ENCODE peak calls at places on chromosome 13, in four cellular contexts. One of them, this sample, is unnamed.

GRCh38 chr13:52125547-52125946 is 3.3 kb downstream of the NEK5 start:
- DNase-seq in neuronal stem cell: no peak
- DNase-seq in IMR-90: no peak
- DNase-seq in mesenchymal stem cell: no peak
- DNase-seq in this sample: no peak

GRCh38 chr13:37540228-37540627 is 58.3 kb downstream of the POSTN start:
- DNase-seq in IMR-90: peak
- DNase-seq in neuronal stem cell: no peak
- DNase-seq in mesenchymal stem cell: peak
- DNase-seq in this sample: no peak

GRCh38 chr13:44128522-44128921 is 245.1 kb upstream of the SERP2 start:
- DNase-seq in neuronal stem cell: no peak
- DNase-seq in IMR-90: peak
- DNase-seq in mesenchymal stem cell: no peak
- DNase-seq in this sample: no peak

GRCh38 chr13:28601581-28601980 is 57.3 kb upstream of the POMP start:
- DNase-seq in neuronal stem cell: no peak
- DNase-seq in IMR-90: no peak
- DNase-seq in mesenchymal stem cell: no peak
- DNase-seq in this sample: no peak

GRCh38 chr13:102658678-102659077 is 36.2 kb downstream of the METTL21C start:
- DNase-seq in IMR-90: no peak
- DNase-seq in mesenchymal stem cell: no peak
- DNase-seq in neuronal stem cell: no peak
- DNase-seq in this sample: no peak

GRCh38 chr13:25037057-25037813 is 58.7 kb upstream of the PABPC3 start:
- DNase-seq in mesenchymal stem cell: peak
- DNase-seq in neuronal stem cell: peak
- DNase-seq in IMR-90: peak
- DNase-seq in this sample: peak

GRCh38 chr13:106814389-106814903 is 246.5 kb upstream of the ARGLU1 start:
- DNase-seq in IMR-90: no peak
- DNase-seq in mesenchymal stem cell: no peak
- DNase-seq in neuronal stem cell: no peak
- DNase-seq in this sample: no peak

GRCh38 chr13:98581971-98582702 is 5.2 kb upstream of the STK24 start:
- DNase-seq in IMR-90: peak
- DNase-seq in mesenchymal stem cell: peak
- DNase-seq in neuronal stem cell: no peak
- DNase-seq in this sample: no peak

GRCh38 chr13:40624338-40624737 is 42.1 kb downstream of the FOXO1 start:
- DNase-seq in neuronal stem cell: no peak
- DNase-seq in mesenchymal stem cell: no peak
- DNase-seq in IMR-90: no peak
- DNase-seq in this sample: no peak

GRCh38 chr13:29524641-29525040 is 70.8 kb downstream of the SLC7A1 start:
- DNase-seq in mesenchymal stem cell: no peak
- DNase-seq in IMR-90: no peak
- DNase-seq in neuronal stem cell: no peak
- DNase-seq in this sample: no peak

GRCh38 chr13:23922005-23922932 is 25.0 kb upstream of the C1QTNF9B start:
- DNase-seq in neuronal stem cell: no peak
- DNase-seq in mesenchymal stem cell: no peak
- DNase-seq in IMR-90: peak
- DNase-seq in this sample: no peak

GRCh38 chr13:35475131-35475959 is 1.1 kb downstream of the MAB21L1 start:
- DNase-seq in mesenchymal stem cell: peak
- DNase-seq in neuronal stem cell: peak
- DNase-seq in IMR-90: peak
- DNase-seq in this sample: peak

GRCh38 chr13:34913040-34913439 is 29.0 kb upstream of the NBEA start:
- DNase-seq in mesenchymal stem cell: no peak
- DNase-seq in neuronal stem cell: peak
- DNase-seq in IMR-90: no peak
- DNase-seq in this sample: no peak

GRCh38 chr13:110538632-110539031 is 22.9 kb downstream of the RAB20 start:
- DNase-seq in mesenchymal stem cell: no peak
- DNase-seq in IMR-90: no peak
- DNase-seq in neuronal stem cell: no peak
- DNase-seq in this sample: no peak

GRCh38 chr13:113210834-113211233 is 1.4 kb downstream of the CUL4A start:
- DNase-seq in IMR-90: no peak
- DNase-seq in mesenchymal stem cell: no peak
- DNase-seq in neuronal stem cell: no peak
- DNase-seq in this sample: no peak

GRCh38 chr13:113208424-113209335 is at the start of gene PCID2:
- DNase-seq in neuronal stem cell: peak
- DNase-seq in IMR-90: peak
- DNase-seq in mesenchymal stem cell: peak
- DNase-seq in this sample: peak

GRCh38 chr13:113207890-113208423 is 512 bp downstream of the PCID2 start:
- DNase-seq in neuronal stem cell: peak
- DNase-seq in mesenchymal stem cell: peak
- DNase-seq in IMR-90: peak
- DNase-seq in this sample: peak

GRCh38 chr13:113209880-113210421 is 538 bp downstream of the CUL4A start:
- DNase-seq in mesenchymal stem cell: peak
- DNase-seq in neuronal stem cell: peak
- DNase-seq in IMR-90: peak
- DNase-seq in this sample: peak

GRCh38 chr13:113209336-113209879 is at the start of gene CUL4A:
- DNase-seq in mesenchymal stem cell: peak
- DNase-seq in neuronal stem cell: peak
- DNase-seq in IMR-90: peak
- DNase-seq in this sample: peak
- H2BK5ac ChIP-seq in mesenchymal stem cell: peak
- H2BK5ac ChIP-seq in neuronal stem cell: peak
- H2BK5ac ChIP-seq in IMR-90: peak
- H2BK5ac ChIP-seq in this sample: peak

GRCh38 chr13:50133277-50133953 is 118.2 kb downstream of the KCNRG start:
- DNase-seq in neuronal stem cell: peak
- DNase-seq in mesenchymal stem cell: no peak
- DNase-seq in IMR-90: no peak
- DNase-seq in this sample: no peak
- H3K4me2 ChIP-seq in neuronal stem cell: peak
- H3K4me2 ChIP-seq in mesenchymal stem cell: no peak
- H3K4me2 ChIP-seq in IMR-90: no peak
- H3K4me2 ChIP-seq in this sample: peak

DNA sequence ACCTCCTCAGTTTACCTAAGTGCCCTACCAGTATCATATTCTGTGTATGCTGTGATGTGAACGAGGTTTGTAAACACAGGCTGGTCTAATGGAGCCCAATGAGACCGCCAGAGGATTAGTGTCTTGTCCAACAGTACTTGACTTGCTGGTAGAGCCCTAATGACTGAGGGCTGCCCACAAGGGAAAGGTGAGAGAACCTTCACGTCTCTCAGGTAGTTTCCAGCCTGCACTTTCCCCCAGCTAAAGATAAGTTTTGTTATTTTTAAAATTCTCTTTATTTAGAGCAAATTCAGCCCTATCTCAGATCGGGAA is 498 bp upstream of the RBM26 start:
- DNase-seq in neuronal stem cell: no peak
- DNase-seq in IMR-90: no peak
- DNase-seq in mesenchymal stem cell: no peak
- DNase-seq in this sample: no peak
- H2BK5ac ChIP-seq in neuronal stem cell: peak
- H2BK5ac ChIP-seq in IMR-90: peak
- H2BK5ac ChIP-seq in mesenchymal stem cell: no peak
- H2BK5ac ChIP-seq in this sample: peak

DNA sequence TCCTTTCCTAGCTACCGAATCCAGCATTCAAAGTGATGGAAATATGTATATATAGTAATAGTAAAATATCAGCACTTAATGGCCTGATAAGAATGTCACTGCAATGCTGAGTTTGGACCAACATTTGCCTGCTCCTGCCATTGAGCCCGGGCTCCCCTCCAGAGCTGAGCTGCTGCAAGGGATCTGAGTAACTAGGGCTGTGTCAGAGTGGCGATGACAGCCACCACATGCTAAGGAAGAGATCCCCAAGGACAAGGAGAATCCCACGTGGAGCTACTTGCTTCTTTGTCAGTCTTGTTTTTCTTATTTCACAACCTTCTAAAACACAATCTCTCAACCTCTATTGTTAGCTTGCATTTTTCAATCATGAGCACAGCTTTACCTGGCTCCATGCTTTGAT is 19.5 kb upstream of the ALOX5AP start:
- DNase-seq in mesenchymal stem cell: no peak
- DNase-seq in neuronal stem cell: no peak
- DNase-seq in IMR-90: no peak
- DNase-seq in this sample: no peak
- H3K4me2 ChIP-seq in mesenchymal stem cell: no peak
- H3K4me2 ChIP-seq in neuronal stem cell: no peak
- H3K4me2 ChIP-seq in IMR-90: no peak
- H3K4me2 ChIP-seq in this sample: no peak

DNA sequence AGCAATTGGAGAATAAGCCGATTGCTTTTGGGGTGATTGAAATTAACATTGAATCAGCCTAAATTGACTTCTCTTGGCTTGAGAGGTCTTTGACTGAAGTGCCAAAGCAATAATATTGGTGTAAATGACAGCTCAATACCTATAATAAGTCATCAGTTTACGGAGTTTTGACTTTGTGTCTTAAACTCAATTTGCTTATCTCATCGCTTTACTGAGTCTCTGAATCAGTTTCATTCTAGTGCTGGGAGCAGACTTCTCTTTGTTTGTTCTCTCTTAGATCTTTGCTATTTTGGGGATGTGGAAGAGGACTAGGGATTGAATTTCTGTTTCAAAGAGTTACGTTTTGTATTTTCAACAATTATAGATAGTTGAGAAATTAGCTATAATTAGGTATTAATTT is 7.1 kb downstream of the RFC3 start:
- DNase-seq in neuronal stem cell: no peak
- DNase-seq in mesenchymal stem cell: no peak
- DNase-seq in IMR-90: no peak
- DNase-seq in this sample: no peak
- H2BK5ac ChIP-seq in neuronal stem cell: no peak
- H2BK5ac ChIP-seq in mesenchymal stem cell: no peak
- H2BK5ac ChIP-seq in IMR-90: no peak
- H2BK5ac ChIP-seq in this sample: no peak

This sample was measured in trophoblast cell.